ENCODE peak calls at places on chromosome 21, in seven cellular contexts. V is adrenal gland, Q is MM.1S, E is astrocyte of the spinal cord, U is mucosa of descending colon, X is OCI-LY7, M is heart left ventricle. P is an unnamed sample.
A peak's percentile ranks its signal among the peaks of the same experiment; 100 is the strongest.

GRCh38 chr21:27532081-27532480 is 565.2 kb upstream of the ADAMTS5 start:
- DNase-seq in V (no peak), Q (no peak), E (peak; percentile 22), U (no peak), X (no peak), M (no peak), P (no peak)

GRCh38 chr21:36330904-36331303 is 10.9 kb downstream of the MORC3 start:
- DNase-seq in V (peak; percentile 61), Q (peak; percentile 78), E (peak; percentile 49), U (peak; percentile 61), X (peak; percentile 76), M (no peak), P (no peak)

GRCh38 chr21:39137248-39138186 is 45.7 kb downstream of the PSMG1 start:
- DNase-seq in V (peak; percentile 79), Q (no peak), E (peak; percentile 65), U (no peak), X (no peak), M (no peak), P (no peak)

GRCh38 chr21:27476696-27477095 is 509.8 kb upstream of the ADAMTS5 start:
- DNase-seq in V (peak; percentile 4), Q (no peak), E (peak; percentile 59), U (no peak), X (no peak), M (no peak), P (no peak)

GRCh38 chr21:34156957-34157356 is 83.6 kb downstream of the MRPS6 start:
- DNase-seq in V (peak; percentile 35), Q (no peak), E (no peak), U (no peak), X (no peak), M (no peak), P (no peak)

GRCh38 chr21:42556960-42557359 is 43.3 kb downstream of the SLC37A1 start:
- DNase-seq in V (no peak), Q (no peak), E (no peak), U (peak; percentile 24), X (peak; percentile 71), M (peak; percentile 15), P (peak; percentile 58)

GRCh38 chr21:23155281-23155680 is 2157.1 kb downstream of the NCAM2 start:
- DNase-seq in V (no peak), Q (no peak), E (no peak), U (no peak), X (no peak), M (no peak), P (no peak)

GRCh38 chr21:32371913-32372314 is 20.9 kb downstream of the URB1 start:
- DNase-seq in V (peak; percentile 74), Q (no peak), E (peak; percentile 83), U (no peak), X (no peak), M (no peak), P (no peak)

GRCh38 chr21:41961753-41962152 is 7.9 kb upstream of the C2CD2 start:
- DNase-seq in V (no peak), Q (no peak), E (no peak), U (no peak), X (peak; percentile 21), M (no peak), P (no peak)

GRCh38 chr21:30340714-30341573 is 3.5 kb upstream of the KRTAP27-1 start:
- DNase-seq in V (peak; percentile 59), Q (peak; percentile 47), E (peak; percentile 23), U (no peak), X (peak; percentile 30), M (peak; percentile 23), P (no peak)

GRCh38 chr21:41975391-41976272 is 21.8 kb upstream of the C2CD2 start:
- DNase-seq in V (no peak), Q (no peak), E (no peak), U (no peak), X (no peak), M (no peak), P (no peak)

GRCh38 chr21:16196521-16197208 is 466.9 kb downstream of the USP25 start:
- DNase-seq in V (no peak), Q (no peak), E (peak; percentile 69), U (no peak), X (no peak), M (no peak), P (peak; percentile 22)

GRCh38 chr21:16193758-16194606 is 464.2 kb downstream of the USP25 start:
- DNase-seq in V (peak; percentile 72), Q (peak; percentile 82), E (peak; percentile 90), U (no peak), X (peak; percentile 6), M (peak; percentile 78), P (peak; percentile 53)

GRCh38 chr21:16195476-16195875 is 465.7 kb downstream of the USP25 start:
- DNase-seq in V (no peak), Q (peak; percentile 57), E (peak; percentile 83), U (no peak), X (no peak), M (no peak), P (peak; percentile 17)

GRCh38 chr21:16194851-16195251 is 465.1 kb downstream of the USP25 start:
- DNase-seq in V (peak; percentile 21), Q (peak; percentile 44), E (peak; percentile 64), U (no peak), X (no peak), M (no peak), P (no peak)

DNA sequence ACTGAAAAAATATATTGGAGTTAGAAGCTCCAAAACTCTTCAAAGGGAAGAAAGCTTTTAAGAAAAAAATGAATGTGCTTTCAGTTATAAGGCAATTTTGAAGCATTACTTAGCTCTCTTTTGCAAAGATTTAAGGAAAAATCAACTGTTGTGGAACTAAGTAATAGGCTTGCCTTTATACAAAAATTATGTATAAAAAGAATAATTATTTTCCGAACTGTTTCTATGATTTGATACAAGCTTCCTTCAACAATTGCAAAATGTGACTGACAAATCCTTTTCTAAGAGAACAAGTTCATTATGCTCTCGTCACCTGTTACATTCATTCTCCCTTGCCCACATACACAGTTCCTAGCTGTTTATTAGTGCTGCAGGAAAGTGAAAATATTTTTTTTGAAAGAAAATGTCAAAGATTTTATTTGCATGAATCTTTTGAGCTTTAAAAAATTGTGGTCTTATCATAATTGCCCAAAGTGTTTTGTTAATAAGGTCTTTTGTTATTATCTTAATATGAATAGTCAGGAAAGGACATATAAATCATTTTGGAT is 466.2 kb downstream of the USP25 start:
- DNase-seq in V (no peak), Q (peak; percentile 14), E (peak; percentile 48), U (no peak), X (no peak), M (no peak), P (no peak)
- H3K4me3 ChIP-seq in V (no peak overlapping the region), Q (peak overlapping the region; percentile 66), E (peak overlapping the region; percentile 48), U (no peak overlapping the region), X (no peak overlapping the region), M (peak overlapping the region; percentile 62), P (peak overlapping the region; percentile 31)

GRCh38 chr21:44334637-44335030 is 4.6 kb downstream of the CFAP410 start:
- DNase-seq in V (no peak), Q (no peak), E (no peak), U (no peak), X (no peak), M (no peak), P (no peak)

GRCh38 chr21:44332383-44332782 is 6.8 kb downstream of the CFAP410 start:
- DNase-seq in V (no peak), Q (no peak), E (no peak), U (no peak), X (no peak), M (no peak), P (no peak)

GRCh38 chr21:44335266-44336059 is 3.7 kb downstream of the CFAP410 start:
- DNase-seq in V (no peak), Q (no peak), E (no peak), U (no peak), X (no peak), M (no peak), P (no peak)

GRCh38 chr21:44332965-44333364 is 6.2 kb downstream of the CFAP410 start:
- DNase-seq in V (no peak), Q (no peak), E (no peak), U (no peak), X (no peak), M (no peak), P (no peak)

DNA sequence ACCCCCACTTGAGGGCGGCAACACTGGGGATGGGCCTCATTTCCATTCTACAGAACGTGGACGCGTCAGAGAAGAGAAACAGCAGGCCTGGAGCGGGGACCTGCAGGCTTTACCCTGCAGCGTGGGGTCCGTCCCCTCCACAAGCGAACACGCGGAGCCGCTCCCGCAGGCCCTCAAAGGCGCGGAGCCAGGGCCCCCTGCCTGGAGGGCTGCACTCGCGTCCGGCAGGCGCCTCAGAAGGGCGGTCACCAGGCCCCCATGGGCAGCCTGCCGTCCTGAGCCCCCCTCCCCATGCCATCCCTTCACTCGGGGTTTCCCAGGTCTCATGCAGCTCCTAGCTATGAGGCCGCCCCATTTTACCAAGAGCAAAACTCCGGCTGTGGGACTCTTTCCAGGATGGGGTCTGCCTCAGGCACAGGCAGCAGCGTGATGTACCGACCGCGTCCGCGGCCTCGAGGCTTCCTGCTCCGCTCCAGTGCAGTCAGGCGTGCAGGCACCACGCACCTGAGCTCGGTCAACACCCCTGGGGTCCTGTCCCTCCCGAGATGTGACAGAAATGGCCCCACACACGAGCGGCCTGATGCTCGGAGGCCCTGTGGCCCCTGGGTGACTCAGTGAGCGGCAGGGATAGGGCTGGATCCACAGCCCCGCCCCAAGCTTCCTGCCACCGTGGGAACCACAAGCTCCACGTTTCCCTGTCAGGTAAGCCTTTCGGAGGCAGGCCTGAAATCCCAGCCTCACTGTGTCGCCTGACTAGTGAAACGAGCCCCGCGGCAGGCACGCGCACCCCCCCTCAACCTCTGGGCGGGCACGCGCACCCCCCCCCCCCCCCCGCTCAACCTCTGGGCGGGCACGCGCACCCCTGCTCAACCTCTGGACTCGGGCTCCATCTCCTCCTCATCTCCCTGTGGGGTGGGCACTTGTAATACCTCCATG is 5.2 kb downstream of the CFAP410 start:
- DNase-seq in V (no peak), Q (no peak), E (no peak), U (no peak), X (no peak), M (no peak), P (no peak)
- H3K4me3 ChIP-seq in V (no peak overlapping the region), Q (no peak overlapping the region), E (no peak overlapping the region), U (no peak overlapping the region), X (no peak overlapping the region), M (no peak overlapping the region), P (no peak overlapping the region)

GRCh38 chr21:46664316-46664995 is 29.0 kb downstream of the PRMT2 start:
- DNase-seq in V (no peak), Q (no peak), E (no peak), U (no peak), X (no peak), M (no peak), P (no peak)

GRCh38 chr21:46667191-46667734 is 31.8 kb downstream of the PRMT2 start:
- DNase-seq in V (no peak), Q (no peak), E (peak; percentile 36), U (no peak), X (no peak), M (no peak), P (no peak)

GRCh38 chr21:46665566-46665965 is 30.1 kb downstream of the PRMT2 start:
- DNase-seq in V (no peak), Q (no peak), E (no peak), U (no peak), X (no peak), M (no peak), P (no peak)

GRCh38 chr21:46668381-46668780 is 32.9 kb downstream of the PRMT2 start:
- DNase-seq in V (no peak), Q (no peak), E (no peak), U (no peak), X (no peak), M (no peak), P (no peak)

GRCh38 chr21:46667735-46668380 is 32.4 kb downstream of the PRMT2 start:
- DNase-seq in V (no peak), Q (no peak), E (peak; percentile 39), U (no peak), X (no peak), M (no peak), P (peak; percentile 40)
- H3K4me3 ChIP-seq in V (no peak overlapping the region), Q (no peak overlapping the region), E (peak overlapping the region; percentile 55), U (no peak overlapping the region), X (no peak overlapping the region), M (peak overlapping the region; percentile 56), P (peak overlapping the region; percentile 72)

GRCh38 chr21:35237287-35237686 is 188.2 kb upstream of the RUNX1 start:
- DNase-seq in V (no peak), Q (no peak), E (no peak), U (no peak), X (no peak), M (no peak), P (no peak)
- H3K4me3 ChIP-seq in V (no peak overlapping the region), Q (no peak overlapping the region), E (no peak overlapping the region), U (no peak overlapping the region), X (no peak overlapping the region), M (no peak overlapping the region), P (no peak overlapping the region)

P was measured in GM06990.